ENCODE peak calls at places on chromosomes 1 and 21, in ten cellular contexts. N is CD8-positive, alpha-beta T cell; M is uterus; Z is mammary epithelial cell; H is upper lobe of right lung; F is CD4-positive, alpha-beta memory T cell; J is naive thymus-derived CD4-positive, alpha-beta T cell; O is heart right ventricle; A is mesenchymal stem cell; P is aorta. R is an unnamed sample.

GRCh38 chr1:165239873-165240272 is 116.6 kb downstream of the LMX1A start:
- DNase-seq in N (no peak), M (no peak), Z (no peak), H (no peak), F (no peak), J (no peak), O (no peak), A (no peak), P (no peak), R (no peak)

GRCh38 chr21:46354518-46354917 is 30.6 kb downstream of the PCNT start:
- DNase-seq in N (no peak), M (no peak), Z (no peak), H (no peak), F (no peak), J (no peak), O (no peak), A (no peak), P (no peak), R (no peak)

GRCh38 chr1:1680031-1680911 is 12.3 kb downstream of the SLC35E2B start:
- DNase-seq in N (no peak), M (no peak), Z (no peak), H (no peak), F (no peak), J (no peak), O (no peak), A (no peak), P (peak; percentile 34), R (no peak)

GRCh38 chr1:213055767-213056166 is 4.7 kb downstream of the RPS6KC1 start:
- DNase-seq in N (no peak), M (no peak), Z (no peak), H (no peak), F (no peak), J (no peak), O (no peak), A (no peak), P (no peak), R (no peak)

GRCh38 chr21:26884436-26884835 is 39.2 kb upstream of the ADAMTS1 start:
- DNase-seq in N (no peak), M (no peak), Z (no peak), H (no peak), F (no peak), J (no peak), O (no peak), A (no peak), P (no peak), R (no peak)

GRCh38 chr1:73472810-73473209 is 725.2 kb downstream of the LRRIQ3 start:
- DNase-seq in N (no peak), M (no peak), Z (no peak), H (no peak), F (no peak), J (no peak), O (no peak), A (no peak), P (no peak), R (no peak)

GRCh38 chr1:12114340-12114683 is 51.2 kb downstream of the TNFRSF8 start:
- DNase-seq in N (no peak), M (no peak), Z (no peak), H (no peak), F (no peak), J (no peak), O (no peak), A (no peak), P (no peak), R (no peak)

GRCh38 chr1:25538165-25538860 is 5.1 kb upstream of the LDLRAP1 start:
- DNase-seq in N (no peak), M (no peak), Z (no peak), H (no peak), F (no peak), J (no peak), O (no peak), A (no peak), P (no peak), R (no peak)

GRCh38 chr1:41733021-41733420 is 185.7 kb downstream of the HIVEP3 start:
- DNase-seq in N (no peak), M (no peak), Z (no peak), H (no peak), F (no peak), J (no peak), O (no peak), A (no peak), P (no peak), R (no peak)

GRCh38 chr1:239361403-239361802 is 25.0 kb upstream of the CHRM3 start:
- DNase-seq in N (no peak), M (no peak), Z (peak; percentile 77), H (no peak), F (no peak), J (no peak), O (no peak), A (no peak), P (no peak), R (peak; percentile 13)

GRCh38 chr1:173269490-173270230 is 62.5 kb upstream of the TNFSF4 start:
- DNase-seq in N (no peak), M (no peak), Z (peak; percentile 87), H (no peak), F (no peak), J (no peak), O (no peak), A (peak; percentile 89), P (no peak), R (peak; percentile 35)

GRCh38 chr1:11594222-11594621 is 60.0 kb downstream of the FBXO2 start:
- DNase-seq in N (no peak), M (no peak), Z (peak; percentile 14), H (no peak), F (no peak), J (no peak), O (no peak), A (peak; percentile 15), P (no peak), R (no peak)

GRCh38 chr1:48251858-48252257 is 29.3 kb downstream of the SLC5A9 start:
- DNase-seq in N (no peak), M (no peak), Z (no peak), H (no peak), F (no peak), J (no peak), O (no peak), A (no peak), P (no peak), R (no peak)

GRCh38 chr1:230572121-230573083 is 69.9 kb upstream of the COG2 start:
- DNase-seq in N (no peak), M (no peak), Z (peak; percentile 8), H (no peak), F (no peak), J (no peak), O (no peak), A (peak; percentile 32), P (peak; percentile 46), R (peak; percentile 14)

GRCh38 chr1:157086299-157086698 is 13.3 kb downstream of the ETV3L start:
- DNase-seq in N (no peak), M (no peak), Z (no peak), H (peak; percentile 31), F (no peak), J (no peak), O (no peak), A (no peak), P (no peak), R (no peak)

DNA sequence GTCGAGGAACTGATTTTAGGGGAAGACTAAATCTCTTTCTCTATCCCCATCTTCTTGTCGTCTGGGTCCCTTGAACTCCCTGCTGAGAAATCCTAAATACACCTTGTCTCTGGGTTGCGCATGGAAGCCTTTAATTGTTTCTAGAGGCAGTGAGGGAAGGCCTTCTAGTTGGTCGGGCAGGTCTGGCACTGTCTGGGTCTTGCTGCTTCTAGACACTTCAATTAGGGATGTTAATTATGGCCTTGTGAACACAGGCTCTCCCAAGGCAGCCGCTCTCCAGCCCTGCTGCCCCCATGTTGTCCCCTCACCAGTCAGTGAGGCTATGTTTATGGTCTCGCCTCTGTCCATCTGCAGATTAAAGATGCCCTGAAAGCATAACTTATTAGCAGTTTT is 22.3 kb downstream of the SOX13 start:
- DNase-seq in N (no peak), M (no peak), Z (no peak), H (no peak), F (no peak), J (no peak), O (no peak), A (no peak), P (no peak), R (no peak)
- H3K4me1 ChIP-seq in N (no peaks in the 10 kb centered on the region), M (peaks cover 9% of the 10 kb centered on the region), Z (no peaks in the 10 kb centered on the region), H (peaks cover 41% of the 10 kb centered on the region), F (no peaks in the 10 kb centered on the region), J (no peaks in the 10 kb centered on the region), O (peaks cover 25% of the 10 kb centered on the region), A (peaks cover 5% of the 10 kb centered on the region), P (no peaks in the 10 kb centered on the region), R (no peaks in the 10 kb centered on the region)

DNA sequence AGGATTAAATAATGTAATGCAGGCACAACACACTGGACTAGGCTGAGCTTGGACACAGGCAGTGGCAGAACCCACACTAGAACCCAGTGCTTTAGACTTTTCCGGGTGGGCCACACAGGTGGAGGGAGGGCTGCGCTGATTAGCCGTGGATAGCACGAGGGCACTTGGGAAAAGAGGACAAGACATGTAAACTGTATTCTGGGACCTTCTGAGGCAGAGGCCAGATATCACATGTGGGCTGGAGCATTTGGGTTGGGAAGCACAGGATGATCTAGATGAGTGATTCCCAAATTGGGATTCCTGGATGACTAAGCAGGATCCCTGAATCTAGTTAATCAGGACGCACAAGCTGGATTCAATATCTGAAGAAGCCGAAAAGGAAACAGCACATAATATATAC is 20.3 kb upstream of the A3GALT2 start:
- DNase-seq in N (no peak), M (no peak), Z (no peak), H (no peak), F (no peak), J (no peak), O (no peak), A (no peak), P (no peak), R (no peak)
- H3K4me1 ChIP-seq in N (no peaks in the 10 kb centered on the region), M (peaks cover 42% of the 10 kb centered on the region), Z (peaks cover 96% of the 10 kb centered on the region), H (peaks cover 100% of the 10 kb centered on the region), F (peaks cover 26% of the 10 kb centered on the region), J (no peaks in the 10 kb centered on the region), O (peaks cover 100% of the 10 kb centered on the region), A (peaks cover 39% of the 10 kb centered on the region), P (peaks cover 21% of the 10 kb centered on the region), R (peaks cover 76% of the 10 kb centered on the region)

GRCh38 chr21:44571296-44571695 is 2.2 kb upstream of the KRTAP10-4 start:
- DNase-seq in N (no peak), M (no peak), Z (no peak), H (peak; percentile 17), F (no peak), J (no peak), O (no peak), A (no peak), P (no peak), R (no peak)
- H3K4me1 ChIP-seq in N (no peaks in the 10 kb centered on the region), M (no peaks in the 10 kb centered on the region), Z (no peaks in the 10 kb centered on the region), H (no peaks in the 10 kb centered on the region), F (no peaks in the 10 kb centered on the region), J (no peaks in the 10 kb centered on the region), O (no peaks in the 10 kb centered on the region), A (no peaks in the 10 kb centered on the region), P (no peaks in the 10 kb centered on the region), R (no peaks in the 10 kb centered on the region)

DNA sequence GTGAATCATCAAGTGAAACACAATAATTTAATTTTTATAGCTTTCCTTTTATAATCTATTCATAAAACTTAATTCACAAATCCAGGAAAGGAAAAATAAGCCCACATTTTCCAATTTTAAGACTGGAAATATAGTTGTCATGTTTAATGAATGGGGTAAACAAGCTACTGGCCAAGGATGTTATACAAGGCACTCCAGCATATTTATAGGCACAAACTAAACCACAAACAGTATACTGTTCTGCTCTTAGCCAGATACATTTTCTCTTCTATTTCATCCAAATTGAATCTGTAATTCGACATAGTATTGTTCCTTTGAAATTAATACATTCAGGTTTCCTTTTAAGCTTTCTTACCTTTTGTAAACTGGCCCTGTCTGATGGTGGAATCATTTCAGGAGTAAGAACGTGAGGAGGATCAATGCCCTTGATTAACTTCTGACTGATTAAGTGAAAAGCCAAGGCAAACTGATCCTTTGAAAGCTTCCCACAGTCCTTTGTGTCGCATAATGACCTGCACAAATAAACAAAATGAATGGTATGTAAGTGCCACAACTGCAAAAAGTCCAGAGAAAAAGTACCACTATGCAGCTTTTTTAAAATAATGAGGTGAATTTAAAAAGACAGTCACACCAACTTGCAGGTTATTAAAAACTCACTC is 74.4 kb downstream of the EPS15 start:
- DNase-seq in N (no peak), M (no peak), Z (no peak), H (no peak), F (no peak), J (no peak), O (no peak), A (peak; percentile 18), P (no peak), R (no peak)
- H3K4me1 ChIP-seq in N (no peaks in the 10 kb centered on the region), M (no peaks in the 10 kb centered on the region), Z (no peaks in the 10 kb centered on the region), H (peaks cover 12% of the 10 kb centered on the region), F (peaks cover 11% of the 10 kb centered on the region), J (no peaks in the 10 kb centered on the region), O (no peaks in the 10 kb centered on the region), A (no peaks in the 10 kb centered on the region), P (no peaks in the 10 kb centered on the region), R (no peaks in the 10 kb centered on the region)